ENCODE peak calls at places on chromosomes 4 and X, in seven cellular contexts. One of them, this sample, is unnamed.

GRCh38 chr4:21454831-21455230 is 493.7 kb downstream of the KCNIP4 start:
- DNase-seq in activated T-cell treated with anti-CD3 and anti-CD28 coated beads, Interleukin-2, amount 50 U/mL, for 72 hours: no peak
- DNase-seq in NCI-H524: no peak
- DNase-seq in esophagus squamous epithelium: no peak
- DNase-seq in effector memory CD8-positive, alpha-beta T cell: no peak
- DNase-seq in amniotic epithelial cell: no peak
- DNase-seq in OCI-LY7: no peak
- DNase-seq in this sample: no peak

GRCh38 chrX:123422875-123423274 is 238.8 kb downstream of the GRIA3 start:
- DNase-seq in activated T-cell treated with anti-CD3 and anti-CD28 coated beads, Interleukin-2, amount 50 U/mL, for 72 hours: peak
- DNase-seq in NCI-H524: peak
- DNase-seq in esophagus squamous epithelium: no peak
- DNase-seq in effector memory CD8-positive, alpha-beta T cell: no peak
- DNase-seq in amniotic epithelial cell: peak
- DNase-seq in OCI-LY7: peak
- DNase-seq in this sample: no peak

GRCh38 chr4:111689214-111689613 is 456.0 kb upstream of the FAM241A start:
- DNase-seq in activated T-cell treated with anti-CD3 and anti-CD28 coated beads, Interleukin-2, amount 50 U/mL, for 72 hours: no peak
- DNase-seq in NCI-H524: no peak
- DNase-seq in esophagus squamous epithelium: no peak
- DNase-seq in effector memory CD8-positive, alpha-beta T cell: no peak
- DNase-seq in amniotic epithelial cell: peak
- DNase-seq in OCI-LY7: no peak
- DNase-seq in this sample: no peak

GRCh38 chr4:174023641-174024040 is 259.8 kb downstream of the FBXO8 start:
- DNase-seq in activated T-cell treated with anti-CD3 and anti-CD28 coated beads, Interleukin-2, amount 50 U/mL, for 72 hours: no peak
- DNase-seq in NCI-H524: no peak
- DNase-seq in esophagus squamous epithelium: no peak
- DNase-seq in effector memory CD8-positive, alpha-beta T cell: no peak
- DNase-seq in amniotic epithelial cell: no peak
- DNase-seq in OCI-LY7: no peak
- DNase-seq in this sample: no peak

GRCh38 chrX:13080128-13080795 is 35.8 kb upstream of the FAM9C start:
- DNase-seq in activated T-cell treated with anti-CD3 and anti-CD28 coated beads, Interleukin-2, amount 50 U/mL, for 72 hours: no peak
- DNase-seq in NCI-H524: no peak
- DNase-seq in esophagus squamous epithelium: no peak
- DNase-seq in effector memory CD8-positive, alpha-beta T cell: no peak
- DNase-seq in amniotic epithelial cell: no peak
- DNase-seq in OCI-LY7: no peak
- DNase-seq in this sample: no peak

GRCh38 chr4:68272860-68273259 is 27.4 kb upstream of the TMPRSS11B start:
- DNase-seq in activated T-cell treated with anti-CD3 and anti-CD28 coated beads, Interleukin-2, amount 50 U/mL, for 72 hours: no peak
- DNase-seq in NCI-H524: no peak
- DNase-seq in esophagus squamous epithelium: no peak
- DNase-seq in effector memory CD8-positive, alpha-beta T cell: no peak
- DNase-seq in amniotic epithelial cell: peak
- DNase-seq in OCI-LY7: no peak
- DNase-seq in this sample: no peak

GRCh38 chr4:91330555-91331137 is 973.1 kb upstream of the GRID2 start:
- DNase-seq in activated T-cell treated with anti-CD3 and anti-CD28 coated beads, Interleukin-2, amount 50 U/mL, for 72 hours: no peak
- DNase-seq in NCI-H524: no peak
- DNase-seq in esophagus squamous epithelium: no peak
- DNase-seq in effector memory CD8-positive, alpha-beta T cell: no peak
- DNase-seq in amniotic epithelial cell: peak
- DNase-seq in OCI-LY7: no peak
- DNase-seq in this sample: no peak

GRCh38 chrX:48636286-48636685 is 39.0 kb downstream of the WDR13 start:
- DNase-seq in activated T-cell treated with anti-CD3 and anti-CD28 coated beads, Interleukin-2, amount 50 U/mL, for 72 hours: no peak
- DNase-seq in NCI-H524: no peak
- DNase-seq in esophagus squamous epithelium: no peak
- DNase-seq in effector memory CD8-positive, alpha-beta T cell: no peak
- DNase-seq in amniotic epithelial cell: no peak
- DNase-seq in OCI-LY7: no peak
- DNase-seq in this sample: no peak

GRCh38 chrX:20863649-20864048 is 510.6 kb upstream of the CNKSR2 start:
- DNase-seq in activated T-cell treated with anti-CD3 and anti-CD28 coated beads, Interleukin-2, amount 50 U/mL, for 72 hours: no peak
- DNase-seq in NCI-H524: peak
- DNase-seq in esophagus squamous epithelium: no peak
- DNase-seq in effector memory CD8-positive, alpha-beta T cell: no peak
- DNase-seq in amniotic epithelial cell: no peak
- DNase-seq in OCI-LY7: no peak
- DNase-seq in this sample: no peak

GRCh38 chrX:20284992-20285391 is 18.3 kb upstream of the RPS6KA3 start:
- DNase-seq in activated T-cell treated with anti-CD3 and anti-CD28 coated beads, Interleukin-2, amount 50 U/mL, for 72 hours: no peak
- DNase-seq in NCI-H524: no peak
- DNase-seq in esophagus squamous epithelium: no peak
- DNase-seq in effector memory CD8-positive, alpha-beta T cell: no peak
- DNase-seq in amniotic epithelial cell: no peak
- DNase-seq in OCI-LY7: no peak
- DNase-seq in this sample: no peak

GRCh38 chrX:131783555-131784338 is 239.4 kb upstream of the STK26 start:
- DNase-seq in activated T-cell treated with anti-CD3 and anti-CD28 coated beads, Interleukin-2, amount 50 U/mL, for 72 hours: no peak
- DNase-seq in NCI-H524: no peak
- DNase-seq in esophagus squamous epithelium: no peak
- DNase-seq in effector memory CD8-positive, alpha-beta T cell: no peak
- DNase-seq in amniotic epithelial cell: no peak
- DNase-seq in OCI-LY7: no peak
- DNase-seq in this sample: peak

GRCh38 chr4:153205757-153206156 is 1.5 kb downstream of the TRIM2 start:
- DNase-seq in activated T-cell treated with anti-CD3 and anti-CD28 coated beads, Interleukin-2, amount 50 U/mL, for 72 hours: peak
- DNase-seq in NCI-H524: no peak
- DNase-seq in esophagus squamous epithelium: no peak
- DNase-seq in effector memory CD8-positive, alpha-beta T cell: no peak
- DNase-seq in amniotic epithelial cell: peak
- DNase-seq in OCI-LY7: no peak
- DNase-seq in this sample: no peak

GRCh38 chr4:184455299-184455698 is 19.1 kb downstream of the IRF2 start:
- DNase-seq in activated T-cell treated with anti-CD3 and anti-CD28 coated beads, Interleukin-2, amount 50 U/mL, for 72 hours: no peak
- DNase-seq in NCI-H524: no peak
- DNase-seq in esophagus squamous epithelium: no peak
- DNase-seq in effector memory CD8-positive, alpha-beta T cell: no peak
- DNase-seq in amniotic epithelial cell: no peak
- DNase-seq in OCI-LY7: no peak
- DNase-seq in this sample: no peak

GRCh38 chr4:154720618-154721267 is 23.1 kb upstream of the LRAT start:
- DNase-seq in activated T-cell treated with anti-CD3 and anti-CD28 coated beads, Interleukin-2, amount 50 U/mL, for 72 hours: no peak
- DNase-seq in NCI-H524: no peak
- DNase-seq in esophagus squamous epithelium: no peak
- DNase-seq in effector memory CD8-positive, alpha-beta T cell: no peak
- DNase-seq in amniotic epithelial cell: no peak
- DNase-seq in OCI-LY7: no peak
- DNase-seq in this sample: no peak

GRCh38 chr4:169756971-169757574 is 671 bp downstream of the HPF1 start:
- DNase-seq in activated T-cell treated with anti-CD3 and anti-CD28 coated beads, Interleukin-2, amount 50 U/mL, for 72 hours: no peak
- DNase-seq in NCI-H524: no peak
- DNase-seq in esophagus squamous epithelium: no peak
- DNase-seq in effector memory CD8-positive, alpha-beta T cell: no peak
- DNase-seq in amniotic epithelial cell: no peak
- DNase-seq in OCI-LY7: no peak
- DNase-seq in this sample: no peak

GRCh38 chrX:47198026-47198686 is 4.5 kb downstream of the UBA1 start:
- DNase-seq in activated T-cell treated with anti-CD3 and anti-CD28 coated beads, Interleukin-2, amount 50 U/mL, for 72 hours: no peak
- DNase-seq in NCI-H524: no peak
- DNase-seq in esophagus squamous epithelium: no peak
- DNase-seq in effector memory CD8-positive, alpha-beta T cell: no peak
- DNase-seq in amniotic epithelial cell: peak
- DNase-seq in OCI-LY7: no peak
- DNase-seq in this sample: no peak

GRCh38 chr4:77613267-77613666 is 7.6 kb downstream of the CXCL13 start:
- DNase-seq in activated T-cell treated with anti-CD3 and anti-CD28 coated beads, Interleukin-2, amount 50 U/mL, for 72 hours: no peak
- DNase-seq in NCI-H524: no peak
- DNase-seq in esophagus squamous epithelium: no peak
- DNase-seq in effector memory CD8-positive, alpha-beta T cell: no peak
- DNase-seq in amniotic epithelial cell: no peak
- DNase-seq in OCI-LY7: no peak
- DNase-seq in this sample: no peak

GRCh38 chr4:148124512-148124911 is 317.7 kb downstream of the NR3C2 start:
- DNase-seq in activated T-cell treated with anti-CD3 and anti-CD28 coated beads, Interleukin-2, amount 50 U/mL, for 72 hours: no peak
- DNase-seq in NCI-H524: no peak
- DNase-seq in esophagus squamous epithelium: no peak
- DNase-seq in effector memory CD8-positive, alpha-beta T cell: no peak
- DNase-seq in amniotic epithelial cell: peak
- DNase-seq in OCI-LY7: no peak
- DNase-seq in this sample: no peak

GRCh38 chr4:153420361-153420760 is 45.8 kb upstream of the TMEM131L start:
- DNase-seq in activated T-cell treated with anti-CD3 and anti-CD28 coated beads, Interleukin-2, amount 50 U/mL, for 72 hours: no peak
- DNase-seq in NCI-H524: no peak
- DNase-seq in esophagus squamous epithelium: no peak
- DNase-seq in effector memory CD8-positive, alpha-beta T cell: no peak
- DNase-seq in amniotic epithelial cell: peak
- DNase-seq in OCI-LY7: no peak
- DNase-seq in this sample: no peak

GRCh38 chr4:5760936-5761480 is 50.0 kb downstream of the EVC start:
- DNase-seq in activated T-cell treated with anti-CD3 and anti-CD28 coated beads, Interleukin-2, amount 50 U/mL, for 72 hours: no peak
- DNase-seq in NCI-H524: no peak
- DNase-seq in esophagus squamous epithelium: no peak
- DNase-seq in effector memory CD8-positive, alpha-beta T cell: no peak
- DNase-seq in amniotic epithelial cell: no peak
- DNase-seq in OCI-LY7: no peak
- DNase-seq in this sample: no peak

This sample was measured in naive B cell.